ENCODE peak calls at places on chromosomes 2 and 18, in five cellular contexts. V is IMR-90, S is A549, J is K562, A is HepG2. Y is an unnamed sample.

GRCh38 chr2:128306081-128306930 is 12.4 kb downstream of the HS6ST1 start:
- DNase-seq in V (peak; percentile 100), J (peak; percentile 39), S (peak; percentile 84), A (peak; percentile 95), Y (no peak)

GRCh38 chr2:196987654-196988364 is 61.3 kb upstream of the PGAP1 start:
- DNase-seq in J (peak; percentile 17), A (peak; percentile 46), V (peak; percentile 98), S (peak; percentile 67), Y (no peak)

GRCh38 chr18:76491801-76492668 is 3.0 kb downstream of the ZNF516 start:
- DNase-seq in A (no peak), S (peak; percentile 26), V (peak; percentile 27), J (no peak), Y (no peak)

GRCh38 chr2:55618025-55618648 is 715 bp upstream of the PPP4R3B start:
- DNase-seq in S (no peak), A (peak; percentile 21), J (no peak), V (peak; percentile 10), Y (no peak)

GRCh38 chr2:145909781-145910180 is 1389.9 kb upstream of the ZEB2 start:
- DNase-seq in S (no peak), A (peak; percentile 21), V (peak; percentile 3), J (no peak), Y (no peak)

GRCh38 chr2:79935771-79936657 is 368.5 kb downstream of the LRRTM1 start:
- DNase-seq in V (peak; percentile 84), S (peak; percentile 9), A (peak; percentile 67), J (peak; percentile 24), Y (peak; percentile 29)

GRCh38 chr2:10327896-10328666 is 25.4 kb downstream of the HPCAL1 start:
- DNase-seq in V (no peak), J (no peak), A (no peak), S (no peak), Y (no peak)

GRCh38 chr2:101823347-101823791 is 125.9 kb downstream of the MAP4K4 start:
- DNase-seq in J (peak; percentile 48), V (peak; percentile 82), S (no peak), A (peak; percentile 71), Y (no peak)

GRCh38 chr2:54366487-54367280 is 89.4 kb upstream of the SPTBN1 start:
- DNase-seq in J (no peak), A (no peak), V (peak; percentile 12), S (no peak), Y (no peak)

GRCh38 chr18:13726972-13727331 is 479 bp downstream of the RNMT start:
- DNase-seq in V (peak; percentile 56), J (peak; percentile 31), S (peak; percentile 5), A (peak; percentile 43), Y (peak; percentile 69)

GRCh38 chr18:13725566-13726227 is 661 bp downstream of the FAM210A start:
- DNase-seq in A (peak; percentile 16), V (peak; percentile 2), J (no peak), S (no peak), Y (no peak)

GRCh38 chr18:13726228-13726971 is at the start of the genes FAM210A and RNMT:
- DNase-seq in V (peak; percentile 96), S (peak; percentile 56), J (peak; percentile 86), A (peak; percentile 91), Y (peak; percentile 89)

DNA sequence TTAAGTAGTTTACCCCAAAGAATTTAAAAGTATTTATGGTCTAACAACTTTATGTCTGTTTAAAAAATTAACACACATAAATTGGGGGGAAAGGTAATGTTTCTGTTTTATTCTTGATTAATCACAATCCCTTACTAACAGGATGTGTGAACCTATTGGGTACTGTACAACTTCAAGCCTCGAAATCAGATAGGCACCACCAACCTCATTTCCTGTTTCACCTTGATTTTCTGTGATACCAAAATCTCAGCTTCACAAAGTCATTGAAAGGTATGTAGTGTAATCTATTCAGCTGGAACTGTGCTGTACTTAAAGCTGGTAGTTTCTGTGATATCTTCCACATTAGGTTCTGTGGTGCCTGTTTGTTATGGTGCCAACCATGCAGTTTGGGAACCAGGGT is 4.0 kb downstream of the RNMT start:
- DNase-seq in S (no peak), J (no peak), A (no peak), V (no peak), Y (no peak)
- TF ChIP-seq RAD21 in S (no peak), J (no peak), A (no peak), V (no peak), Y (no peak)

GRCh38 chr2:144643537-144644336 is 123.8 kb upstream of the ZEB2 start:
- DNase-seq in V (no peak), A (no peak), S (no peak), J (no peak), Y (no peak)
- TF ChIP-seq MAFK in V (no peak), A (no peak), S (no peak), J (no peak), Y (no peak)

GRCh38 chr2:72576459-72576858 is 249.4 kb downstream of the EXOC6B start:
- DNase-seq in V (no peak), J (no peak), S (no peak), A (no peak), Y (no peak)
- TF ChIP-seq RAD21 in V (no peak), J (no peak), S (no peak), A (no peak), Y (no peak)

GRCh38 chr18:52903858-52904257 is 563.9 kb downstream of the DCC start:
- DNase-seq in A (peak; percentile 11), S (peak; percentile 2), V (no peak), J (no peak), Y (peak; percentile 73)
- TF ChIP-seq MAFK in A (no peak), S (no peak), V (no peak), J (no peak), Y (no peak)

DNA sequence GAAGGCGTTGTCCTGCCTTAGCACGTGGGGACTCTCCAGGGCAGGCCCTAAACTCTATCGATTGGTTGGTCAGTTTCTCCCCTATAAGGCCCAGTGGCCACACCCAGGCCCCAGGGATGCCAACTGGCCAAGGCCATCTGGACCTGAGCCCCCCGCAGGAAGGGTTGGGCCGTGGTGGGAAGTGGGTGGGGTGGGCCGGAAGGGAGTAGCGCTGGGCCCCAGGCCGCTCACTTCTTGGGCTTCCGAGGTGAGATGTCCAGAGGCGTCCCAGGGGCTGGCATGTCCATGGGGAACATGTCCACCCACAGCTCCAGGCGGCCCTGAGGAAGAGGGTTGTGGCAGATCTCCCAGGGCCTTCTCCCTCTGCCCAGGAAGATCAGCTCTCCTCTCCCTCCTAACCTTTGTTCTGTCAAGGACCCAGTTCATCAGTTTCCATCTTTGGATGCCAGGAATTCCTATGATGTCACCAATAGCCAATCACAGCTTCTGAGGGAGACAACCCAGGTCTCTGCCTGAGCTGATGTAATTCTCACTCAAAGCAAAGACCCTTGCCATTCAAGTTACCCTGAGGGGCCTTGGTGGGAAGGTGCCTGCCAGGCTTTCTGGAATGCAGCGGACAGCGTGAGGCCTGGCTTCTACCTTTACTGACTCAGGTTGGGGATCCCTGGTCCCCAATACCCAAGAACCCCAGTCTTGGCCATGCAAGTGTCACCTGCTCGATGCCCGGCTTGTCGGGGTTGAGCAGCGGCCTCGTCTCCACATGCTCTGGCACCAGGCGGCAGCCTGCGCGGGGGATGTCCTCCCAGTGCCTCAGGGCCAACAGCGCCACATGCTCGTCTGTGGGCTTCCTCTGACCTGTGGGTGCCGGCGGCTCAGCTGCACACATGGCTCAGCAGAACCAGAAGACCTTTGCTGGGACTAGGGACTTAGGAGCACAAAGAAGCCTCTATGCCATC is 14.4 kb downstream of the OTOF start:
- DNase-seq in S (no peak), A (peak; percentile 76), J (no peak), V (no peak), Y (peak; percentile 57)
- TF ChIP-seq RAD21 in S (no peak), A (no peak), J (no peak), V (no peak), Y (no peak)

DNA sequence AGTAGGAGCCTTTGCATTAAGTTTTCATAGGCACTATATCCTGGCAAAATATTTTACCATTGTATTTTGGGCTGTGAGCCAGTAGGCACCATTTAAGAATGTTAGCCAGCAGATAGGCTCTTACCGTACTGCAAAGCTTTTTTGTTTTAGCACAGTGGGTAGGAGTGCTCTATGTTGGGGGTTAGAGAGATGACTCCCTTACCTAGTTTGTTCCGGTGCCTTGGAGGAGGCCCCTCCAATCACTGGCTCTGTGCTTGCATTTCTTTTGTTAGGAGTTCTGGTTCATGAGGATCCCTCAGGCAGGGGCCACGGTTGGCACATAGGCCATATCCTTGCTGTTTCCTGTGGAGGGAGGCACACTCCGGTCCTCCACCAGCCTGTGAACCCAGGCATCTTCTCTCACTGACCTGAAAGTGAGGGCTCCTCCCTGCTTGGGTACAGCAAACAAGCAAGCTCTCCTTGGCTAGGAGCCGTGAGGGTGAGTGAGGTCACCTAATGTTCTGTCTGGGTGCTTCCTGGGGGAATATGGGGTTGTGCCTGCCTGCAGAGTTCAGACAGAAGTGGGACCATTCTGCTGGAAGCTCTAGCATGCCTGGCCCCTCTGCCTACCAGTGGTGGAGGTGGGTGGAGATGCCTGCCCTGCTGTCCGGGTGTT is 29.8 kb downstream of the LTBP1 start:
- DNase-seq in J (peak; percentile 4), S (no peak), V (no peak), A (no peak), Y (no peak)
- TF ChIP-seq MAFK in J (no peak), S (no peak), V (no peak), A (no peak), Y (no peak)

Y was measured in H1.